ENCODE peak calls at places on chromosomes 12 and 14, in four cellular contexts. Y, A, S and E are unnamed samples.
A peak's percentile ranks its signal among the peaks of the same experiment; 100 is the strongest.

GRCh38 chr12:123150804-123151678 is at the start of gene PITPNM2:
- DNase-seq in A (peak; percentile 92), Y (no peak), S (no peak), E (peak; percentile 94)

GRCh38 chr12:57522887-57523705 is 472 bp downstream of the MBD6 start:
- DNase-seq in A (peak; percentile 85), Y (peak; percentile 41), S (no peak), E (no peak)

GRCh38 chr12:128844031-128844635 is 9.1 kb upstream of the GLT1D1 start:
- DNase-seq in A (no peak), S (no peak), Y (no peak), E (peak; percentile 59)

GRCh38 chr12:93167841-93168492 is 209.8 kb upstream of the NUDT4 start:
- DNase-seq in A (peak; percentile 70), Y (peak; percentile 46), S (peak; percentile 95), E (peak; percentile 84)

GRCh38 chr14:45251912-45252311 is 1.1 kb downstream of the MIS18BP1 start:
- DNase-seq in A (no peak), Y (no peak), S (peak; percentile 67), E (peak; percentile 5)

GRCh38 chr12:1218369-1218768 is 227.3 kb downstream of the ERC1 start:
- DNase-seq in S (no peak), Y (no peak), A (no peak), E (no peak)

GRCh38 chr14:92677087-92677668 is 71.2 kb downstream of the LGMN start:
- DNase-seq in Y (no peak), A (no peak), S (peak; percentile 99), E (no peak)

GRCh38 chr12:90028620-90029051 is 320.0 kb upstream of the ATP2B1 start:
- DNase-seq in Y (peak; percentile 19), S (no peak), A (no peak), E (no peak)

GRCh38 chr14:72845196-72845595 is 48.7 kb downstream of the DPF3 start:
- DNase-seq in A (no peak), Y (no peak), S (no peak), E (no peak)

GRCh38 chr14:65035049-65035448 is 48.4 kb downstream of the FNTB start:
- DNase-seq in S (no peak), A (no peak), Y (no peak), E (no peak)

DNA sequence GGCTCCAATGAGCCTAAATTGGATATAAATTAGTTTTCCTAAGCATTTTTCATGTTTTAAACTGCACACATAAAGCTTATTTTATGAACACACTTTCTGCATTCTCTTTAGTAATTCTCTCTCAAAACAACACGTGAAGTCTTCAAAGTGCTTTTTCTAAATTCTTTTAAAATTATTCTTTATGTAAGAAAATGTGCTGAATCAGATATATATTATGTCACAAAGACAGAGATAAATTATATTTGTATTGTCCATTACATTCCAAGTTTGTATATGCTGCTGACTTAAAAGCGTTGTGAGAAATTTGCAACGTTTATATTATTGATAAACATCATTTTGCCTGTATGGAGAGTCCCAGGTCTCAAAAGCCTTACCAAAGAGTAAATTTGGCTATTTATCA is 465.2 kb downstream of the BCAT1 start:
- DNase-seq in Y (no peak), S (no peak), A (no peak), E (no peak)
- H3K27ac ChIP-seq in Y (no peak overlapping the region), S (no peak overlapping the region), A (no peak overlapping the region), E (no peak overlapping the region)

DNA sequence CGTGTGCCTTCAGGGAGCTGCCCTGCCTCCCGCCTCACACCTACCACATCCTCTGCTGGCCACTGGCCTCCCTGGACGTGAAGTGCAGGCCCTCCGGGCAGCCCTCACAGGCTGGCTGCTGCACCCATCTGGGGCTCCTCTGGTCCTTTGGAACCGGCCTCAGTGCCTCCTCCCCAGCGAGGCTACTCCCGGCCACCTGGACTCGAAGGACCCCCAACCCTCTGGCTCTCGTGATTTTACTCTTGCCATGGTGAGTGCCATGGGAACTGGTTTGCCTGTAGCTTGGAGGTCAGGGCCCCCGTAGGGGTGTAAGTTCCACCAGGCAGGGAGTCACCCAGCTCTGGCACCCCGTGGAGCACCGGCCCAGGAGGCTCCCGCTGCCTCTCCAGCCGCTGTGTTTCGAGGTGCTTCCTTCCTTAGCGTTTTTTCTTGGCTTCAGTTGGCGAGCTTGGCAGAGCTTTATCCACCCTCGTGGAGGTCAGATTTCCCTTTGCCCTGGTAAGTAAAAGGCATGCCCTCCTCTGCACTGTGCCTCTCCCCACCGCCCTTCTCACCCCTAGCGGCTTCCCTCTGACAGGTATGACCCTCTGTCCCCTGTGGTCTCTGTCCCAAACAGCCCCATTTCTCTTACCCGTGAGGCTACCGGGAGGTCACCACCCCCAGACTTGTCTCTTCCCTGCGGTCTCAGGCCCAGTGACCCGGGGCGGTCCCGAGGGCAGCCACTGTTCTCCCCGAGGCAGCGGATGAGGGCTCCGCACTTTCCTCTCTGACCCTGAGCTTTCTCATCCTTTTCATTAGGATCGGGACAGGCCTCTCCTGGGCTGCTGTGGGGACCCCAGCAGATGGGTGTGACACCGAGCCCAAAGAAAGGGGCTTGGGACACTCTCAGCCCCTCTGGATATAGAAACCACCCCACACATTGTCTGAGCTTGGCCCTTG is 203.1 kb upstream of the C14orf180 start:
- DNase-seq in A (no peak), S (no peak), Y (no peak), E (no peak)
- H3K4me2 ChIP-seq in A (no peak overlapping the region), S (no peak overlapping the region), Y (no peak overlapping the region), E (no peak overlapping the region)

GRCh38 chr14:68664225-68664681 is 128.6 kb downstream of the ZFP36L1 start:
- DNase-seq in A (no peak), S (peak; percentile 34), Y (no peak), E (no peak)

GRCh38 chr14:68666206-68666730 is 126.6 kb downstream of the ZFP36L1 start:
- DNase-seq in A (no peak), S (no peak), Y (no peak), E (no peak)

GRCh38 chr14:68665116-68665515 is 127.8 kb downstream of the ZFP36L1 start:
- DNase-seq in S (no peak), A (no peak), Y (peak; percentile 76), E (no peak)

GRCh38 chr14:68666899-68667298 is 126.0 kb downstream of the ZFP36L1 start:
- DNase-seq in A (no peak), Y (no peak), S (no peak), E (no peak)

GRCh38 chr14:68665792-68666195 is 127.1 kb downstream of the ZFP36L1 start:
- DNase-seq in A (no peak), Y (no peak), S (no peak), E (no peak)
- H3K27ac ChIP-seq in A (peak overlapping the region; percentile 83), Y (no peak overlapping the region), S (no peak overlapping the region), E (no peak overlapping the region)

GRCh38 chr12:64088431-64089349 is 133.4 kb downstream of the KICS2 start:
- DNase-seq in A (peak; percentile 80), Y (peak; percentile 96), S (no peak), E (no peak)

GRCh38 chr12:64085154-64085553 is 136.9 kb downstream of the KICS2 start:
- DNase-seq in A (no peak), S (no peak), Y (no peak), E (no peak)

GRCh38 chr12:64085996-64086395 is 136.1 kb downstream of the KICS2 start:
- DNase-seq in Y (no peak), A (no peak), S (no peak), E (no peak)

GRCh38 chr12:64090047-64090446 is 132.0 kb downstream of the KICS2 start:
- DNase-seq in S (no peak), A (no peak), Y (no peak), E (no peak)

DNA sequence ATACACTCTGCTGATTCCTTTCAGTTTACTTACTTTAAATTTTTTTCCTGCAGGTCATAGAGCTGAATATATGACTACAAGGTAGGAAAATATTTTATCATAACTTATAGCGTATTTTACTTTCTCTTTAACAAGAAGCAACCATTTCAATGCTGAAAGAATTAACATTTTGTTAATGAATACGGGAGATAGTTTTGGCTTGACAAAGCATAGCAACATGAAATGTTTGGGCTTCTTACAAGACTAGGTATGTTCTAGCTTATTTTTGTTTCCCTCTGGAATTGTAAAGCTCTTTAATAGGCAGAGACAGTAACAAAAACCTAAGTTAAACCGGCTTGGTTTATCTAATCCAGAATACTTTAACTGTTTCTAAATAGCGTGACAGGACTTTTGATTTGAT is 135.2 kb downstream of the KICS2 start:
- DNase-seq in S (no peak), A (no peak), Y (no peak), E (no peak)
- H3K4me2 ChIP-seq in S (no peak overlapping the region), A (no peak overlapping the region), Y (no peak overlapping the region), E (no peak overlapping the region)

GRCh38 chr14:23002592-23002991 is 7.4 kb downstream of the C14orf93 start:
- DNase-seq in S (no peak), A (no peak), Y (no peak), E (no peak)

GRCh38 chr14:22996823-22997301 is 13.1 kb downstream of the C14orf93 start:
- DNase-seq in A (peak; percentile 29), Y (no peak), S (no peak), E (no peak)

GRCh38 chr14:22997676-22998323 is 12.1 kb downstream of the C14orf93 start:
- DNase-seq in Y (no peak), A (no peak), S (no peak), E (no peak)

GRCh38 chr14:22998324-22999012 is 11.5 kb downstream of the C14orf93 start:
- DNase-seq in Y (no peak), S (no peak), A (no peak), E (no peak)

DNA sequence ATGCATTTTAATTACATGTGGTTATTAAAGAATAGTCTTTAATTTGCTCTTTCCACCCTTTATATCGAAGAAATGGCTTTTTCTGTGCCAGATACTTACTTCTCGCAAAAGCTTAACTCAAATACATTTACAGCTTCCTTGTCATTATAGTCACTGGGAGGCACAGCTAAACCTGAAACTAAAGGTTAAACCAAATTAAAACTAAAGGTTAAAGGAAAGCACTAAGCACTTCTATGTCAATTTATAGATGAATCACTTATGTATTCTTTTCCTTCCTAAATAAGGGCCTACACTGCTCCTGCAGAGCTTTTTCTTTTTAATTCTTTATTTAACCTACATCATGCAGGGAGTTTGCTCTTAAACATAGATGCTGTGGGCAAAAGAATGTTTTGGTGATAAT is 9.1 kb downstream of the C14orf93 start:
- DNase-seq in A (no peak), S (no peak), Y (no peak), E (no peak)
- H3K27ac ChIP-seq in A (no peak overlapping the region), S (no peak overlapping the region), Y (no peak overlapping the region), E (no peak overlapping the region)

GRCh38 chr14:50051706-50052105 is 64.7 kb downstream of the VCPKMT start:
- DNase-seq in S (no peak), A (no peak), Y (no peak), E (no peak)

GRCh38 chr14:50050171-50050570 is 66.2 kb downstream of the VCPKMT start:
- DNase-seq in Y (no peak), A (no peak), S (no peak), E (no peak)

GRCh38 chr14:50051106-50051505 is 65.3 kb downstream of the VCPKMT start:
- DNase-seq in A (no peak), Y (no peak), S (no peak), E (no peak)

GRCh38 chr14:50053935-50054334 is 62.4 kb downstream of the VCPKMT start:
- DNase-seq in Y (no peak), A (no peak), S (no peak), E (no peak)

GRCh38 chr14:50052517-50052916 is 63.9 kb downstream of the VCPKMT start:
- DNase-seq in Y (no peak), S (no peak), A (no peak), E (no peak)
- H3K4me2 ChIP-seq in Y (no peak overlapping the region), S (no peak overlapping the region), A (no peak overlapping the region), E (no peak overlapping the region)